ENCODE peak calls at places on chromosomes 5 and 9, in nine cellular contexts. F is Peyer's patch, C is fibroblast of pulmonary artery, Z is HFFc6, A is astrocyte of the spinal cord, P is RWPE1, R is glutamatergic neuron, H is choroid plexus epithelial cell, V is AG10803. D is an unnamed sample.

GRCh38 chr9:128383007-128383753 is 12.0 kb downstream of the URM1 start:
- DNase-seq in F (no peak), C (no peak), Z (no peak), A (no peak), P (no peak), R (peak), H (no peak), V (no peak), D (no peak)

GRCh38 chr5:38719916-38720315 is 125.9 kb upstream of the OSMR start:
- DNase-seq in F (no peak), C (peak), Z (peak), A (peak), P (peak), R (no peak), H (peak), V (peak), D (no peak)

GRCh38 chr5:31231171-31231570 is 37.7 kb downstream of the CDH6 start:
- DNase-seq in F (no peak), C (peak), Z (no peak), A (no peak), P (no peak), R (no peak), H (no peak), V (no peak), D (no peak)

GRCh38 chr9:25716220-25716872 is 38.1 kb upstream of the TUSC1 start:
- DNase-seq in F (no peak), C (peak), Z (peak), A (peak), P (peak), R (peak), H (peak), V (peak), D (no peak)

GRCh38 chr5:17021363-17021932 is 85.4 kb upstream of the MYO10 start:
- DNase-seq in F (no peak), C (no peak), Z (peak), A (no peak), P (no peak), R (no peak), H (no peak), V (no peak), D (no peak)

GRCh38 chr9:86783884-86784283 is 163.4 kb downstream of the GAS1 start:
- DNase-seq in F (no peak), C (peak), Z (peak), A (peak), P (no peak), R (no peak), H (peak), V (peak), D (no peak)

GRCh38 chr9:17942498-17942897 is 363.6 kb downstream of the SH3GL2 start:
- DNase-seq in F (no peak), C (no peak), Z (no peak), A (no peak), P (no peak), R (no peak), H (no peak), V (no peak), D (no peak)

GRCh38 chr9:83935276-83935890 is 14.2 kb upstream of the KIF27 start:
- DNase-seq in F (no peak), C (peak), Z (peak), A (peak), P (peak), R (no peak), H (peak), V (peak), D (no peak)

GRCh38 chr9:126915281-126915816 is 767 bp downstream of the RALGPS1 start:
- DNase-seq in F (peak), C (no peak), Z (no peak), A (no peak), P (peak), R (peak), H (no peak), V (no peak), D (no peak)

GRCh38 chr9:92308893-92309292 is 15.4 kb upstream of the IARS1 start:
- DNase-seq in F (no peak), C (peak), Z (no peak), A (no peak), P (no peak), R (no peak), H (peak), V (no peak), D (no peak)

GRCh38 chr9:31325778-31326177 is 1058.7 kb upstream of the ACO1 start:
- DNase-seq in F (no peak), C (no peak), Z (no peak), A (no peak), P (no peak), R (no peak), H (no peak), V (no peak), D (no peak)

GRCh38 chr9:38182321-38182720 is 113.3 kb upstream of the SHB start:
- DNase-seq in F (no peak), C (no peak), Z (no peak), A (no peak), P (no peak), R (no peak), H (peak), V (no peak), D (no peak)

GRCh38 chr9:81823672-81824554 is 104.3 kb upstream of the SPATA31D4 start:
- DNase-seq in F (no peak), C (no peak), Z (no peak), A (no peak), P (no peak), R (no peak), H (no peak), V (peak), D (no peak)

GRCh38 chr5:148730955-148731898 is 76.9 kb upstream of the HTR4 start:
- DNase-seq in F (peak), C (peak), Z (peak), A (peak), P (peak), R (peak), H (peak), V (peak), D (peak)

GRCh38 chr5:173217626-173218397 is 17.2 kb downstream of the NKX2-5 start:
- DNase-seq in F (peak), C (no peak), Z (no peak), A (no peak), P (no peak), R (no peak), H (no peak), V (no peak), D (no peak)

GRCh38 chr9:115514454-115514853 is 396.5 kb upstream of the TNC start:
- DNase-seq in F (no peak), C (no peak), Z (no peak), A (no peak), P (no peak), R (no peak), H (no peak), V (no peak), D (no peak)

GRCh38 chr5:9529041-9529480 is 16.8 kb downstream of the SEMA5A start:
- DNase-seq in F (no peak), C (no peak), Z (no peak), A (no peak), P (no peak), R (no peak), H (no peak), V (no peak), D (no peak)

GRCh38 chr5:16741007-16741406 is 124.2 kb upstream of the RETREG1 start:
- DNase-seq in F (no peak), C (peak), Z (no peak), A (peak), P (peak), R (no peak), H (no peak), V (peak), D (no peak)

GRCh38 chr9:112700080-112700479 is 17.8 kb downstream of the INIP start:
- DNase-seq in F (no peak), C (no peak), Z (no peak), A (peak), P (no peak), R (no peak), H (peak), V (no peak), D (no peak)

GRCh38 chr9:112703304-112703703 is 14.6 kb downstream of the INIP start:
- DNase-seq in F (no peak), C (no peak), Z (no peak), A (no peak), P (no peak), R (no peak), H (no peak), V (no peak), D (no peak)

GRCh38 chr9:112711050-112711689 is 6.7 kb downstream of the INIP start:
- DNase-seq in F (no peak), C (peak), Z (peak), A (peak), P (peak), R (no peak), H (peak), V (peak), D (no peak)

GRCh38 chr9:112705773-112706427 is 12.0 kb downstream of the INIP start:
- DNase-seq in F (no peak), C (peak), Z (peak), A (peak), P (no peak), R (peak), H (peak), V (peak), D (no peak)
- TF ChIP-seq CTCF in F (peak), C (peak), Z (peak), A (peak), P (no peak), R (no peak), H (peak), V (peak), D (peak)

GRCh38 chr5:77775773-77776605 is at the start of gene TBCA:
- DNase-seq in F (peak), C (peak), Z (peak), A (peak), P (peak), R (peak), H (peak), V (peak), D (peak)
- TF ChIP-seq CTCF in F (peak), C (no peak), Z (peak), A (no peak), P (no peak), R (peak), H (peak), V (no peak), D (peak)

GRCh38 chr5:141411575-141411974 is 1.2 kb upstream of the PCDHGA10 start:
- DNase-seq in F (no peak), C (no peak), Z (no peak), A (no peak), P (no peak), R (no peak), H (no peak), V (no peak), D (no peak)

GRCh38 chr5:141413540-141414069 is 818 bp downstream of the PCDHGA10 start:
- DNase-seq in F (no peak), C (no peak), Z (no peak), A (no peak), P (no peak), R (no peak), H (no peak), V (no peak), D (no peak)

GRCh38 chr5:141409598-141410306 is 1.9 kb downstream of the PCDHGB6 start:
- DNase-seq in F (no peak), C (no peak), Z (no peak), A (no peak), P (no peak), R (no peak), H (no peak), V (no peak), D (no peak)

DNA sequence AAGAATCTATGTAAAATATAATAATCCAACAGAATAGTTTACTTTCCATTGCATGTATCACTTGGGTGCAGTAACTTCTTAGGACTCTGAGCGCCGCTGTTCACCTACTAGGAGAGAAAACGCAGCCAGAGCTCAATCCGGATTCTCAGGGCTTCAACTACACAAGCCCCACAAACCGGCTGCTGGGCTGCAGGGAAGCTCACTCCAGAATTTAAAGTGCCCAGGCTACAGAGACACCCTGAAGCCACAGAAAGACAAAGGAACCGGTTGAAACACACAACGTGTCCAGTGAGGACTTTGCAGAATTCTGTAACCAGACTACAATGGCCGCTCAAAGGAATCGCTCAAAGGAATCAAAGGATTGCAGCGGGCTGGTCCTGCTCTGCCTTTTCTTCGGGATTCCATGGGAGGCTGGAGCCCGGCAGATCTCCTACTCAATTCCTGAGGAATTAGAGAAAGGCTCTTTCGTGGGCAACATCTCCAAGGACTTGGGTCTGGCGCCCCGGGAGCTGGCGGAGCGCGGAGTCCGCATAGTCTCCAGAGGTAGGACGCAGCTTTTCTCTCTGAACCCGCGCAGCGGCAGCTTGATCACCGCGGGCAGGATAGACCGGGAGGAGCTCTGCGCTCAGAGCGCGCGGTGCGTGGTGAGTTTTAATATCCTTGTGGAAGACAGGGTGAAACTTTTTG is at the start of gene PCDHGA10:
- DNase-seq in F (peak), C (peak), Z (peak), A (peak), P (peak), R (peak), H (peak), V (peak), D (no peak)
- TF ChIP-seq CTCF in F (peak), C (peak), Z (peak), A (peak), P (no peak), R (peak), H (peak), V (peak), D (peak)

GRCh38 chr5:72244862-72245371 is 75.1 kb downstream of the MRPS27 start:
- DNase-seq in F (no peak), C (peak), Z (peak), A (peak), P (peak), R (peak), H (peak), V (peak), D (no peak)
- TF ChIP-seq CTCF in F (peak), C (peak), Z (peak), A (peak), P (peak), R (peak), H (peak), V (peak), D (no peak)

DNA sequence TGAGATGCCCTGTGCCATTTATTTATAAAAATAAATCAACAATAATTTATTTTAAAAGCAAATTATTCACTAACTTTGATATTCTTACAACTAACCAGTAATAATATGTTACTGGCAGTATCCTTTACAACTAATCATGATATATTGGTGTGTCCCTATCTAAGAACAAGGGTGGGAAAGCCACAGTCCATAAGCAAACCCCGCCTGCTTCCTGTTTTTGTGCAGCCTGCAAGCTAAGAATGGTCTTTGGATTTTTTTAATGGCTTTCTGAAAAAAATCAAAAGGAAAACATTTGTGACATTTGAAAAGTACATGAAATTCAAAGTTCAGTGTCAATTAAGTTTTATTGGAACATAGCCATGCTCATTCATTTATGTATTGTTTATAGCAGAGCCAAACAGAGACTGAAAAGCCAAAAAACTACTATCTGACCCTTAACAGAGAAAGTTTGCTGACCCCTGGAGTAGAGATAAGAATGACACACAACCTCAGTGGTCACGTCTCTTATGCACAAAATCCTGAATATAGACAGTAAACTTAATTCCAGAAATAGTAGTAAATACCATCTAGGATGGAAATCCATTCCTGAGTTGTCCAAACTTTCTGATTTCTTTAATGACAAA is 12.8 kb upstream of the TMEM245 start:
- DNase-seq in F (peak), C (no peak), Z (no peak), A (no peak), P (no peak), R (no peak), H (no peak), V (no peak), D (no peak)
- TF ChIP-seq CTCF in F (no peak), C (no peak), Z (no peak), A (no peak), P (no peak), R (no peak), H (no peak), V (no peak), D (no peak)

GRCh38 chr9:93432964-93433363 is 18.5 kb upstream of the FAM120A start:
- DNase-seq in F (no peak), C (no peak), Z (no peak), A (no peak), P (no peak), R (no peak), H (no peak), V (no peak), D (no peak)

GRCh38 chr9:93431498-93432105 is 19.9 kb upstream of the FAM120A start:
- DNase-seq in F (no peak), C (no peak), Z (no peak), A (no peak), P (no peak), R (no peak), H (no peak), V (no peak), D (no peak)

GRCh38 chr9:93422987-93423386 is 28.5 kb upstream of the FAM120A start:
- DNase-seq in F (no peak), C (no peak), Z (no peak), A (no peak), P (no peak), R (no peak), H (no peak), V (no peak), D (no peak)

GRCh38 chr9:93427655-93428379 is 23.7 kb upstream of the FAM120A start:
- DNase-seq in F (peak), C (no peak), Z (no peak), A (no peak), P (no peak), R (peak), H (no peak), V (no peak), D (no peak)
- TF ChIP-seq CTCF in F (peak), C (peak), Z (peak), A (no peak), P (no peak), R (no peak), H (peak), V (no peak), D (peak)

GRCh38 chr9:136311433-136312375 is 7.8 kb upstream of the CCDC187 start:
- DNase-seq in F (peak), C (no peak), Z (no peak), A (no peak), P (peak), R (peak), H (no peak), V (no peak), D (no peak)

GRCh38 chr9:136313111-136314055 is 9.5 kb upstream of the CCDC187 start:
- DNase-seq in F (no peak), C (no peak), Z (no peak), A (no peak), P (no peak), R (no peak), H (no peak), V (no peak), D (no peak)

GRCh38 chr9:136311037-136311432 is 7.1 kb upstream of the CCDC187 start:
- DNase-seq in F (no peak), C (no peak), Z (no peak), A (no peak), P (no peak), R (no peak), H (no peak), V (no peak), D (no peak)

GRCh38 chr9:136314056-136314416 is 10.1 kb upstream of the CCDC187 start:
- DNase-seq in F (no peak), C (no peak), Z (no peak), A (no peak), P (no peak), R (no peak), H (no peak), V (no peak), D (no peak)

GRCh38 chr9:136312436-136312835 is 8.5 kb upstream of the CCDC187 start:
- DNase-seq in F (no peak), C (peak), Z (no peak), A (peak), P (peak), R (peak), H (peak), V (peak), D (no peak)
- TF ChIP-seq CTCF in F (peak), C (peak), Z (peak), A (peak), P (peak), R (no peak), H (peak), V (peak), D (peak)

DNA sequence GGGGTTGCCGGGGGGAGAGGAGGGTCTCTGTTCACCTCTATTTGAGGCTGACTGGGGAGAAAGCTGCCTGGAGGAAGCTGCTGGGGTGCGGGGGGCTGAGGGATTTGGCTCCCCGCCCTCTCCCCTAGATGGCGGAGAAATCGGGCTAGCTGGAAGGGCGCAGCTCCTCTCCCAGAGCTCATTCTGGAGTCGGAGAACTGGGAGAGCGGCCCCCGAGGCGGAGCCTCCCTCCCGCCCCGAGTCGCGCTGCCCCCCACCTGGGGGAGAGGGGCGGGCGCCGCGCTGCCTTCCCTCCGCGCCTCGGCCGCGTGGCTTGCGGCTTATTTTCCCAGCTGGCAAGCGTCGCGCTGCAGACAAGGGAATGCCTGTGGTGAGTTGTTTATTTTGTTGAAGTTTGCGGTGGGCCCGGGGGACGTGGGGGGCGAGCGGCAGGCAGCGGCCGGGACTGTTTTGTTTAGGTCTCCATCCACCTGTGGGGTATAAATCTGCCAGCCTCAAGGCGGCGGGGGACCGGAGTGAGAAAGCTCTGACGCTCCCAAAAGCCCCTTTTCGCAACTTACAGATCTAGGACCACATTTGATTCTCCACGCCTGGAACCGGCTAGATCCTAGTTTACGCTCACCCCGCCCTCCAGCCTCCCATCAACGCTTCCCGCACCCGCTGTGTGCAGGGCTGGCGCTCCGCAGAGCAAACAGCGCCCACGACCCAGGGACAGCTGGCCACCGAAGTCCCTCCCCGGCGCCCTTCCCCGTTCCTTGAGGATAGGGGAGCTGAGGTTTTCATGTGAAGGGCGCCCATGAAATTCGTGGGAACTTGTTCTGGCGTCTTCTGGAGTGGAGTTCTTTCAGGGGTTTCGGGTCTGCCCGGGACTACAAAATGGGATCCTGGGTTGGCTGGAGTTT is 4.0 kb upstream of the RGMB start:
- DNase-seq in F (peak), C (peak), Z (peak), A (peak), P (peak), R (peak), H (peak), V (peak), D (no peak)
- TF ChIP-seq CTCF in F (no peak), C (no peak), Z (peak), A (no peak), P (peak), R (peak), H (peak), V (peak), D (peak)

GRCh38 chr9:13689925-13690324 is 410.4 kb upstream of the MPDZ start:
- DNase-seq in F (no peak), C (no peak), Z (no peak), A (no peak), P (no peak), R (no peak), H (no peak), V (no peak), D (no peak)

GRCh38 chr9:13690595-13690994 is 411.1 kb upstream of the MPDZ start:
- DNase-seq in F (no peak), C (no peak), Z (no peak), A (no peak), P (no peak), R (no peak), H (no peak), V (no peak), D (no peak)

GRCh38 chr9:13688223-13688989 is 408.9 kb upstream of the MPDZ start:
- DNase-seq in F (no peak), C (peak), Z (no peak), A (peak), P (no peak), R (no peak), H (peak), V (no peak), D (no peak)

GRCh38 chr9:13688990-13689600 is 409.6 kb upstream of the MPDZ start:
- DNase-seq in F (no peak), C (peak), Z (no peak), A (peak), P (no peak), R (no peak), H (peak), V (peak), D (no peak)
- TF ChIP-seq CTCF in F (peak), C (peak), Z (peak), A (peak), P (peak), R (no peak), H (peak), V (peak), D (no peak)